ENCODE peak calls at places on chromosomes 13 and 19, in five cellular contexts. N is A549, P is K562, C is GM12878, M is endothelial cell of umbilical vein. B is an unnamed sample.

GRCh38 chr13:101511766-101512165 is 59.3 kb downstream of the ITGBL1 start:
- DNase-seq in N (no peak), P (no peak), C (no peak), M (no peak), B (no peak)

GRCh38 chr13:43333176-43333575 is 309.8 kb downstream of the DNAJC15 start:
- DNase-seq in N (no peak), P (no peak), C (no peak), M (no peak), B (no peak)

GRCh38 chr13:112779856-112780604 is 90.2 kb downstream of the ATP11A start:
- DNase-seq in N (no peak), P (no peak), C (no peak), M (no peak), B (no peak)

GRCh38 chr19:30152510-30153291 is 210.7 kb downstream of the URI1 start:
- DNase-seq in N (no peak), P (no peak), C (no peak), M (no peak), B (no peak)

GRCh38 chr13:103537616-103538015 is 471.4 kb upstream of the SLC10A2 start:
- DNase-seq in N (no peak), P (no peak), C (no peak), M (no peak), B (no peak)

GRCh38 chr13:95880346-95880745 is 172.9 kb downstream of the UGGT2 start:
- DNase-seq in N (no peak), P (no peak), C (no peak), M (no peak), B (no peak)

GRCh38 chr13:29911781-29912478 is 61.5 kb upstream of the UBL3 start:
- DNase-seq in N (no peak), P (no peak), C (no peak), M (no peak), B (no peak)

GRCh38 chr19:10864538-10864899 is 6.8 kb upstream of the CARM1 start:
- DNase-seq in N (peak; percentile 95), P (peak; percentile 85), C (no peak), M (peak; percentile 64), B (peak; percentile 77)

GRCh38 chr19:4909172-4909896 is at the start of gene UHRF1:
- DNase-seq in N (no peak), P (peak; percentile 94), C (no peak), M (no peak), B (peak; percentile 83)

GRCh38 chr19:40896418-40896796 is 14.4 kb upstream of the CYP2A7 start:
- DNase-seq in N (no peak), P (no peak), C (no peak), M (no peak), B (no peak)

GRCh38 chr19:46861691-46862503 is 1.1 kb downstream of the ARHGAP35 start:
- DNase-seq in N (no peak), P (peak; percentile 18), C (no peak), M (peak; percentile 33), B (peak; percentile 73)

GRCh38 chr13:22028831-22029230 is 358.0 kb downstream of the FGF9 start:
- DNase-seq in N (no peak), P (no peak), C (no peak), M (no peak), B (no peak)

GRCh38 chr19:28289294-28290063 is 923.5 kb downstream of the UQCRFS1 start:
- DNase-seq in N (no peak), P (no peak), C (no peak), M (peak; percentile 37), B (no peak)

GRCh38 chr13:26619321-26619720 is 61.8 kb downstream of the WASF3 start:
- DNase-seq in N (no peak), P (no peak), C (no peak), M (no peak), B (no peak)

GRCh38 chr19:16319466-16319865 is 5.2 kb upstream of the KLF2 start:
- DNase-seq in N (no peak), P (no peak), C (no peak), M (no peak), B (peak; percentile 63)

GRCh38 chr19:46218160-46218559 is 11.4 kb upstream of the IGFL1 start:
- DNase-seq in N (no peak), P (peak; percentile 39), C (no peak), M (peak; percentile 24), B (peak; percentile 78)

GRCh38 chr13:80123945-80124344 is 217.0 kb downstream of the SPRY2 start:
- DNase-seq in N (no peak), P (no peak), C (no peak), M (no peak), B (no peak)

GRCh38 chr19:48938256-48938655 is 4.8 kb downstream of the DHDH start:
- DNase-seq in N (no peak), P (no peak), C (no peak), M (no peak), B (no peak)

GRCh38 chr19:41321600-41322270 is 11.8 kb downstream of the CCDC97 start:
- DNase-seq in N (peak; percentile 95), P (peak; percentile 65), C (no peak), M (peak; percentile 76), B (peak; percentile 53)

GRCh38 chr19:43311706-43312105 is 41.8 kb upstream of the CD177 start:
- DNase-seq in N (no peak), P (no peak), C (no peak), M (no peak), B (no peak)

GRCh38 chr13:80109313-80109712 is 231.6 kb downstream of the SPRY2 start:
- DNase-seq in N (no peak), P (no peak), C (no peak), M (peak; percentile 36), B (no peak)

GRCh38 chr19:35065574-35065973 is 24.1 kb downstream of the HPN start:
- DNase-seq in N (no peak), P (no peak), C (no peak), M (no peak), B (no peak)

GRCh38 chr13:109043561-109044075 is 414.2 kb downstream of the MYO16 start:
- DNase-seq in N (no peak), P (no peak), C (no peak), M (no peak), B (no peak)

GRCh38 chr13:42971670-42972355 is 20.2 kb downstream of the EPSTI1 start:
- DNase-seq in N (no peak), P (no peak), C (no peak), M (no peak), B (no peak)

GRCh38 chr19:17385878-17386611 is 8.0 kb downstream of the CCDC194 start:
- DNase-seq in N (peak; percentile 53), P (peak; percentile 78), C (no peak), M (peak; percentile 64), B (peak; percentile 68)

GRCh38 chr19:1151037-1151716 is 22.9 kb downstream of the SBNO2 start:
- DNase-seq in N (no peak), P (no peak), C (no peak), M (no peak), B (no peak)

GRCh38 chr19:8335343-8336071 is 7.6 kb downstream of the KANK3 start:
- DNase-seq in N (peak; percentile 38), P (peak; percentile 47), C (no peak), M (no peak), B (no peak)

GRCh38 chr13:20441879-20442278 is 83.8 kb downstream of the CRYL1 start:
- DNase-seq in N (no peak), P (no peak), C (no peak), M (no peak), B (no peak)

GRCh38 chr13:21458816-21459701 is at the start of gene ZDHHC20:
- DNase-seq in N (peak; percentile 50), P (peak; percentile 93), C (no peak), M (peak; percentile 82), B (peak; percentile 87)

DNA sequence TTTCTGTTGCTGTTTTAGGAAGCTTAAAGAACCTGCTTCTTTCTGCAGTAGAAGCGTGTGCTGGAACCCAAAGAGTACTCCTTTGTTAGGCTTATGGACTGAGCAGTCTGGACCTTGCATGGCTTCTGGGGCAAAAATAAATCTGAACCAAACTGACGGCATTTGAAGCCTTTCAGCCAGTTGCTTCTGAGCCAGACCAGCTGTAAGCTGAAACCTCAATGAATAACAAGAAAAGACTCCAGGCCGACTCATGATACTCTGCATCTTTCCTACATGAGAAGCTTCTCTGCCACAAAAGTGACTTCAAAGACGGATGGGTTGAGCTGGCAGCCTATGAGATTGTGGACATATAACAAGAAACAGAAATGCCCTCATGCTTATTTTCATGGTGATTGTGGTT is 103.1 kb downstream of the TNFRSF19 start:
- DNase-seq in N (no peak), P (no peak), C (no peak), M (no peak), B (no peak)
- TF ChIP-seq MYC in N (no peak), P (no peak), C (no peak), M (no peak), B (no peak)

DNA sequence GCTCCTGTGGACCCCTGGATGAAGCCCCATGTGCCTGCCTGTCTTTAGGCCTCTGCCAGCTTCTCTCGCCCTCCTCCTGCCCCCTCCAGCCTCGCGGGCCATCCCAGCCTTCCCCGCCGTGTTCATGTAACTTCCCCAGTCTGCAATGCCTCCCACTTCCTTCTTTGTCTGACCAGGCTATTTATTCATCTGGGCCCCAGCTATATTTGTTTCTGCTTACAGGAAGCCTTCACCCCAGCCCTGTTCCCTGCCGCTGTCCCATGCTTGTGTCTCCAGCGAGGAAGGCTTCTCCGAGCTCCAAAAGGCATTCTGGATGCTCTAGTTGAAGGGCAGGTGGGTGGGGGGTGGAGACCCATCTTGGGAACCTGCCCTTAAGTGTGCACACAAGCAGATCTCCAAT is 7.9 kb upstream of the C3 start:
- DNase-seq in N (no peak), P (no peak), C (no peak), M (peak; percentile 40), B (peak; percentile 80)
- TF ChIP-seq MAX in N (no peak), P (peak; percentile 43), C (no peak), M (no peak), B (peak; percentile 62)

GRCh38 chr13:46296465-46296822 is 84.7 kb downstream of the LRRC63 start:
- DNase-seq in N (no peak), P (no peak), C (no peak), M (no peak), B (no peak)

GRCh38 chr13:46296920-46297319 is 85.2 kb downstream of the LRRC63 start:
- DNase-seq in N (no peak), P (peak; percentile 9), C (no peak), M (peak; percentile 66), B (peak; percentile 64)

GRCh38 chr13:46297338-46297737 is 85.6 kb downstream of the LRRC63 start:
- DNase-seq in N (no peak), P (no peak), C (no peak), M (peak; percentile 56), B (no peak)

GRCh38 chr13:46295531-46296464 is 84.1 kb downstream of the LRRC63 start:
- DNase-seq in N (no peak), P (no peak), C (peak; percentile 28), M (peak; percentile 73), B (peak; percentile 98)
- TF ChIP-seq POLR2A in N (no peak), P (no peak), C (no peak), M (no peak), B (peak; percentile 35)

DNA sequence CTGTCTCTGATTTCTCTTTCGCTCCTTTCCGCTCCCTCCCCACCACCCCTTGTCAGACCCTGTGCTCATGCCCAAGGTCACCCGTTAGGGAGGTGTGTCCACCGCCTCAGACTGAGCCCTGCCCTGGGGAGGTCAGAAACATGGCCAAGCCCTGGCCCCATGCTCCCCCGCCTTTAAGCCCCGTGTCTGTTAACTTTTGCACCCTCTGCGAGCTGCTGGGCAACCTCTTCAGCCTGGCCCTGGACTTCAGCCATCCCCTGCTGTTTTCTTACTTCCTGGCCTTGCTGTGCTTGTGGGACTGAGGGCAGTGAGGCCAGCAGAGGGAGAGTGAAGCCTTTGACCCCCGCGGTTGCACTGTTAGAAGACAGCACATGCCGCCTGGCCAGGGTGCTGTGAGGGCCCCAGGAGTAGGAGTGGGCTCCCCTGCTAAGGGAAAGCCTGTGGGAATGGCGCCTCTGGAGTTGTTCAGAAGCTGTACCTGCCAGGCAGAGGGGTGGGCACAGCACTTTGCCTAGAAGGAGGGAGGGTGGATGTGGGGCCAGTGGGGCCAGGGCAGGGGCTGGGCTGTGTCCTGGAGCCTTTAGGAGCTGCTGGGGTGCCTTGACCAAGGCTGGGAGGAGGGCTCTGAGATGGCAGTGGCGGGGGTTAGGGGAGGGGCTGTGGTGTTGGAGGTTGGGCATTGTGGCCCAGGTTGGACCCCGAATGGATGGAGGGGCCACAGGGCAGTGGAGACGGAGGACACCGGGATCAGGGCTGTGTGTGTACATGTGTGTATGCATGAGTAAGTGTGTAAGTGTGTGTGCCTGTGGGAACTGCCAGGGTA is 7.9 kb downstream of the UPF1 start:
- DNase-seq in N (no peak), P (no peak), C (no peak), M (peak; percentile 14), B (no peak)
- TF ChIP-seq MYC in N (no peak), P (no peak), C (no peak), M (no peak), B (no peak)

B was measured in NB4.